ENCODE peak calls at places on chromosomes 2 and 18, in seven cellular contexts. P, N, Y, R, Q, H and F are unnamed samples.

GRCh38 chr2:30823452-30823851 is 16.2 kb upstream of the CAPN13 start:
- DNase-seq in N (no peak), H (no peak), Q (no peak), Y (no peak), P (no peak), R (no peak), F (no peak)

GRCh38 chr2:199460101-199460671 is 2.4 kb upstream of the SATB2 start:
- DNase-seq in R (no peak), H (no peak), Q (no peak), P (peak; percentile 18), Y (peak; percentile 54), N (no peak), F (peak; percentile 43)

GRCh38 chr2:238100049-238100820 is at the start of gene ESPNL:
- DNase-seq in R (no peak), Q (peak; percentile 54), Y (no peak), N (peak; percentile 6), P (no peak), H (no peak), F (peak; percentile 73)

GRCh38 chr2:169291517-169291916 is 70.8 kb downstream of the LRP2 start:
- DNase-seq in Y (no peak), P (peak; percentile 22), Q (no peak), N (no peak), R (no peak), H (no peak), F (no peak)

GRCh38 chr2:113007250-113007649 is 2.0 kb downstream of the IL36A start:
- DNase-seq in R (no peak), N (no peak), P (no peak), H (no peak), Q (no peak), Y (no peak), F (no peak)

GRCh38 chr2:6946722-6947121 is 29.5 kb downstream of the RNF144A start:
- DNase-seq in Y (peak; percentile 68), R (no peak), Q (no peak), P (peak; percentile 75), N (no peak), H (peak; percentile 3), F (no peak)

GRCh38 chr2:3217646-3218045 is 160.0 kb downstream of the EIPR1 start:
- DNase-seq in Q (no peak), P (no peak), N (no peak), R (no peak), Y (no peak), H (no peak), F (no peak)

GRCh38 chr2:25398534-25398933 is 56.8 kb upstream of the DNMT3A start:
- DNase-seq in Q (no peak), P (no peak), Y (no peak), H (no peak), R (no peak), N (no peak), F (no peak)

GRCh38 chr2:223887127-223887526 is 49.7 kb upstream of the AP1S3 start:
- DNase-seq in H (peak; percentile 55), P (no peak), Y (no peak), N (no peak), R (no peak), Q (no peak), F (no peak)

GRCh38 chr2:159725713-159726112 is 13.4 kb downstream of the MARCHF7 start:
- DNase-seq in Y (no peak), H (no peak), R (no peak), Q (no peak), N (no peak), P (no peak), F (no peak)

GRCh38 chr2:37449686-37450392 is 105.4 kb downstream of the QPCT start:
- DNase-seq in N (no peak), P (no peak), H (peak; percentile 58), Y (peak; percentile 59), Q (no peak), R (no peak), F (no peak)

GRCh38 chr18:39168723-39169122 is 1603.1 kb upstream of the CELF4 start:
- DNase-seq in Q (no peak), P (no peak), H (no peak), R (no peak), N (no peak), Y (no peak), F (no peak)

GRCh38 chr2:3131636-3132326 is 245.8 kb downstream of the EIPR1 start:
- DNase-seq in P (no peak), R (no peak), Y (no peak), Q (no peak), N (no peak), H (no peak), F (peak; percentile 39)

GRCh38 chr2:68734688-68735525 is at the start of gene ARHGAP25:
- DNase-seq in P (no peak), N (peak; percentile 92), Y (no peak), R (no peak), H (no peak), Q (no peak), F (no peak)

GRCh38 chr2:16014041-16014787 is 73.9 kb downstream of the MYCN start:
- DNase-seq in N (no peak), R (no peak), H (peak; percentile 8), P (no peak), Q (no peak), Y (no peak), F (peak; percentile 56)

GRCh38 chr2:20050712-20051517 is 513 bp downstream of the LAPTM4A start:
- DNase-seq in Q (peak; percentile 40), P (peak; percentile 37), H (peak; percentile 45), N (peak; percentile 34), Y (peak; percentile 71), R (peak; percentile 39), F (peak; percentile 67)

GRCh38 chr2:111159640-111160039 is 38.9 kb downstream of the BCL2L11 start:
- DNase-seq in Q (no peak), P (no peak), R (no peak), N (no peak), H (no peak), Y (no peak), F (no peak)

GRCh38 chr2:240304746-240305161 is 130.7 kb upstream of the GPC1 start:
- DNase-seq in R (no peak), Q (no peak), P (no peak), Y (no peak), H (no peak), N (no peak), F (no peak)

GRCh38 chr2:226354434-226354833 is 445.2 kb downstream of the IRS1 start:
- DNase-seq in P (peak; percentile 40), N (no peak), H (no peak), Q (no peak), Y (peak; percentile 55), R (no peak), F (no peak)

GRCh38 chr2:159076233-159076632 is 107.8 kb downstream of the TANC1 start:
- DNase-seq in H (no peak), N (no peak), Y (peak; percentile 91), R (no peak), Q (no peak), P (peak; percentile 47), F (no peak)

GRCh38 chr2:201831469-201831868 is 25.1 kb downstream of the CDK15 start:
- DNase-seq in N (no peak), Q (no peak), R (no peak), Y (peak; percentile 21), H (no peak), P (no peak), F (no peak)

GRCh38 chr18:10285283-10285640 is 169.2 kb upstream of the APCDD1 start:
- DNase-seq in Q (no peak), N (no peak), R (no peak), H (no peak), P (no peak), Y (no peak), F (no peak)

GRCh38 chr18:65436430-65436829 is 314.4 kb upstream of the CDH7 start:
- DNase-seq in Y (no peak), P (no peak), N (no peak), Q (no peak), H (no peak), R (no peak), F (peak; percentile 22)

GRCh38 chr18:58402951-58403702 is 225.8 kb downstream of the ALPK2 start:
- DNase-seq in Q (no peak), Y (no peak), P (no peak), H (no peak), R (no peak), N (no peak), F (peak; percentile 42)

GRCh38 chr2:204274991-204275390 is 270.3 kb upstream of the PARD3B start:
- DNase-seq in P (no peak), Y (no peak), H (no peak), R (no peak), N (no peak), Q (no peak), F (no peak)

GRCh38 chr2:177433402-177433801 is 40.8 kb downstream of the AGPS start:
- DNase-seq in N (no peak), R (no peak), Q (no peak), H (no peak), P (no peak), Y (peak; percentile 22), F (no peak)

GRCh38 chr2:212402316-212402715 is 136.3 kb downstream of the ERBB4 start:
- DNase-seq in H (no peak), Q (no peak), N (no peak), Y (no peak), P (no peak), R (no peak), F (no peak)

GRCh38 chr2:46117379-46117778 is 179.8 kb upstream of the EPAS1 start:
- DNase-seq in Q (no peak), R (no peak), H (no peak), Y (peak; percentile 64), P (no peak), N (no peak), F (no peak)

GRCh38 chr2:46119453-46119852 is 177.8 kb upstream of the EPAS1 start:
- DNase-seq in R (no peak), P (no peak), H (no peak), N (no peak), Q (no peak), Y (peak; percentile 92), F (no peak)

GRCh38 chr2:53842891-53843290 is 16.9 kb downstream of the GPR75 start:
- DNase-seq in H (no peak), N (no peak), P (no peak), Q (no peak), Y (no peak), R (no peak), F (no peak)

GRCh38 chr2:61910603-61911002 is 5.1 kb downstream of the COMMD1 start:
- DNase-seq in H (no peak), Q (no peak), N (no peak), R (no peak), P (no peak), Y (peak; percentile 25), F (no peak)

GRCh38 chr2:26068602-26069298 is 34.9 kb downstream of the RAB10 start:
- DNase-seq in H (no peak), Q (peak; percentile 32), N (no peak), P (peak; percentile 69), R (no peak), Y (peak; percentile 86), F (no peak)

GRCh38 chr2:28868611-28869010 is 1.5 kb downstream of the TRMT61B start:
- DNase-seq in N (no peak), H (no peak), R (no peak), Y (no peak), P (no peak), Q (no peak), F (no peak)

GRCh38 chr2:113827426-113827825 is 62.5 kb upstream of the ACTR3 start:
- DNase-seq in Y (no peak), N (no peak), P (no peak), Q (no peak), R (no peak), H (no peak), F (no peak)

GRCh38 chr2:73113634-73113958 is 848 bp upstream of the RAB11FIP5 start:
- DNase-seq in N (no peak), Q (no peak), H (no peak), P (no peak), Y (no peak), R (no peak), F (no peak)